ENCODE peak calls at places on chromosome 21, in nine cellular contexts. F, Y, Q, T, L, W, C, X and P are unnamed samples.

GRCh38 chr21:44789880-44790279 is 11.7 kb downstream of the UBE2G2 start:
- DNase-seq in F (no peak), Y (no peak), Q (no peak), T (no peak), L (no peak), W (no peak), C (no peak), X (peak), P (no peak)

GRCh38 chr21:34072145-34073031 is 990 bp upstream of the MRPS6 start:
- DNase-seq in F (no peak), Y (no peak), Q (no peak), T (no peak), L (peak), W (no peak), C (no peak), X (peak), P (no peak)

GRCh38 chr21:46131721-46132651 is 23.4 kb downstream of the FTCD start:
- DNase-seq in F (no peak), Y (no peak), Q (no peak), T (no peak), L (no peak), W (no peak), C (no peak), X (no peak), P (no peak)

GRCh38 chr21:42298237-42298636 is 17.0 kb downstream of the TFF3 start:
- DNase-seq in F (no peak), Y (no peak), Q (peak), T (no peak), L (no peak), W (no peak), C (no peak), X (no peak), P (no peak)

GRCh38 chr21:20882462-20883415 is 115.5 kb upstream of the NCAM2 start:
- DNase-seq in F (no peak), Y (peak), Q (no peak), T (peak), L (no peak), W (peak), C (peak), X (no peak), P (no peak)

GRCh38 chr21:35244514-35244913 is 195.4 kb upstream of the RUNX1 start:
- DNase-seq in F (no peak), Y (no peak), Q (no peak), T (no peak), L (no peak), W (no peak), C (no peak), X (no peak), P (no peak)

GRCh38 chr21:37862536-37862935 is 53.7 kb downstream of the KCNJ6 start:
- DNase-seq in F (no peak), Y (peak), Q (no peak), T (no peak), L (no peak), W (no peak), C (peak), X (peak), P (no peak)

GRCh38 chr21:38439957-38440356 is 58.3 kb downstream of the ERG start:
- DNase-seq in F (no peak), Y (no peak), Q (no peak), T (no peak), L (no peak), W (no peak), C (no peak), X (no peak), P (no peak)

GRCh38 chr21:46002841-46003574 is 21.4 kb downstream of the COL6A1 start:
- DNase-seq in F (no peak), Y (no peak), Q (no peak), T (no peak), L (no peak), W (no peak), C (no peak), X (no peak), P (no peak)

GRCh38 chr21:45880097-45881068 is 101.2 kb upstream of the COL6A1 start:
- DNase-seq in F (peak), Y (peak), Q (peak), T (peak), L (peak), W (no peak), C (peak), X (peak), P (peak)

GRCh38 chr21:42781981-42782722 is 97.2 kb downstream of the WDR4 start:
- DNase-seq in F (no peak), Y (no peak), Q (no peak), T (no peak), L (no peak), W (no peak), C (no peak), X (no peak), P (no peak)